ENCODE peak calls at places on chromosomes 5 and 9, in four cellular contexts. C is transverse colon, U is upper lobe of left lung, Y is GM12878. J is an unnamed sample.

GRCh38 chr5:137091473-137091872 is 407.7 kb downstream of the SPOCK1 start:
- DNase-seq in C (no peak), U (no peak), Y (no peak), J (no peak)

GRCh38 chr5:143796110-143796509 is 15.9 kb upstream of the HMHB1 start:
- DNase-seq in C (no peak), U (no peak), Y (no peak), J (no peak)

GRCh38 chr5:8580298-8580697 is 711.4 kb downstream of the MTRR start:
- DNase-seq in C (no peak), U (no peak), Y (no peak), J (no peak)

GRCh38 chr5:149274964-149275363 is 3.3 kb downstream of the AFAP1L1 start:
- DNase-seq in C (no peak), U (no peak), Y (no peak), J (no peak)

GRCh38 chr5:170571331-170571731 is 67.5 kb downstream of the KCNIP1 start:
- DNase-seq in C (no peak), U (no peak), Y (no peak), J (no peak)

GRCh38 chr9:79621916-79622575 is 50.3 kb downstream of the TLE4 start:
- DNase-seq in C (no peak), U (no peak), Y (no peak), J (no peak)

GRCh38 chr5:81555865-81556264 is 161.9 kb upstream of the ACOT12 start:
- DNase-seq in C (no peak), U (no peak), Y (no peak), J (no peak)

GRCh38 chr5:136079195-136079985 is 50.6 kb downstream of the TGFBI start:
- DNase-seq in C (no peak), U (peak; percentile 48), Y (no peak), J (no peak)

GRCh38 chr9:127589955-127590370 is 22.1 kb upstream of the STXBP1 start:
- DNase-seq in C (peak; percentile 70), U (no peak), Y (no peak), J (peak; percentile 70)

GRCh38 chr5:59134770-59135169 is 551.9 kb downstream of the RAB3C start:
- DNase-seq in C (no peak), U (no peak), Y (no peak), J (no peak)

GRCh38 chr5:149380466-149381121 is 1.5 kb upstream of the IL17B start:
- DNase-seq in C (peak; percentile 53), U (no peak), Y (no peak), J (no peak)

GRCh38 chr5:91384671-91385430 is 1.7 kb upstream of the ARRDC3 start:
- DNase-seq in C (peak; percentile 50), U (no peak), Y (peak; percentile 71), J (peak; percentile 76)

GRCh38 chr9:134323741-134324358 is 2.4 kb upstream of the RXRA start:
- DNase-seq in C (peak; percentile 83), U (peak; percentile 77), Y (no peak), J (no peak)

GRCh38 chr9:15697459-15697858 is 144.6 kb downstream of the CCDC171 start:
- DNase-seq in C (no peak), U (no peak), Y (no peak), J (no peak)

DNA sequence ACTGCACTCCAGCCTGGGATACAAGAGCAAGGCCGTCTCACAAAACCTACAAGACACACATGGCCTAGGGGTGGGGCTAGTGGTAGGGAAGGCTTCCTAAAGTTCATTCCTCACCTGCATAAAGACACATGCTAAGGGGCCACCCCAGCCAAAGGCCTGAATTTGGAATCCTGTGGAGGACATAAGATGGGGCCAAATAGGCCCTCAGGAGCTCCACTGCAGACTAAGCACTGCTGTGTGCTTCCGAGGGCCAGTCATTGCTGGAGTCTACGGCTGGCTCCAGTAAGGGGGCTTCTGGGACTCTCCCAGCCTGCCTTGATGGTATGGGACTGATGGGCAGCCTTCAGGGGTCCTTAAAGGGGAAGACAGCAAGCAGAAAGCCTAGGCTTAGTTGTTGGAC is 5.7 kb downstream of the NOP16 start:
- DNase-seq in C (no peak), U (no peak), Y (no peak), J (no peak)
- TF ChIP-seq POLR2AphosphoS5 in C (no peak), U (no peak), Y (no peak), J (no peak)

GRCh38 chr9:136728080-136728547 is 14.6 kb downstream of the LCN10 start:
- DNase-seq in C (peak; percentile 92), U (peak; percentile 99), Y (peak; percentile 39), J (peak; percentile 83)

GRCh38 chr9:136726118-136726517 is 13.7 kb downstream of the DIPK1B start:
- DNase-seq in C (no peak), U (no peak), Y (no peak), J (no peak)

GRCh38 chr9:136725612-136726011 is 13.2 kb downstream of the DIPK1B start:
- DNase-seq in C (no peak), U (no peak), Y (no peak), J (peak; percentile 48)

GRCh38 chr9:136728548-136729123 is 14.1 kb downstream of the LCN10 start:
- DNase-seq in C (peak; percentile 31), U (peak; percentile 89), Y (no peak), J (no peak)

GRCh38 chr9:136726631-136727191 is 14.3 kb downstream of the DIPK1B start:
- DNase-seq in C (no peak), U (no peak), Y (peak; percentile 21), J (no peak)
- TF ChIP-seq POLR2A in C (no peak), U (no peak), Y (peak; percentile 42), J (no peak)

GRCh38 chr9:111176511-111176910 is 138.2 kb upstream of the LPAR1 start:
- DNase-seq in C (no peak), U (no peak), Y (no peak), J (no peak)
- H3K4me3 ChIP-seq in C (no peak overlapping the region), U (no peak overlapping the region), Y (no peak overlapping the region), J (no peak overlapping the region)

GRCh38 chr9:130824616-130825015 is 10.4 kb upstream of the ABL1 start:
- DNase-seq in C (no peak), U (no peak), Y (no peak), J (no peak)
- TF ChIP-seq POLR2AphosphoS5 in C (no peak), U (no peak), Y (no peak), J (no peak)

GRCh38 chr9:124011460-124012301 is at the start of gene LHX2:
- DNase-seq in C (peak; percentile 27), U (peak; percentile 88), Y (no peak), J (no peak)
- TF ChIP-seq POLR2A in C (no peak), U (no peak), Y (no peak), J (no peak)

GRCh38 chr9:136975624-136976023 is 1.7 kb upstream of the PTGDS start:
- DNase-seq in C (no peak), U (peak; percentile 81), Y (no peak), J (no peak)
- H3K4me3 ChIP-seq in C (no peak overlapping the region), U (no peak overlapping the region), Y (no peak overlapping the region), J (no peak overlapping the region)

DNA sequence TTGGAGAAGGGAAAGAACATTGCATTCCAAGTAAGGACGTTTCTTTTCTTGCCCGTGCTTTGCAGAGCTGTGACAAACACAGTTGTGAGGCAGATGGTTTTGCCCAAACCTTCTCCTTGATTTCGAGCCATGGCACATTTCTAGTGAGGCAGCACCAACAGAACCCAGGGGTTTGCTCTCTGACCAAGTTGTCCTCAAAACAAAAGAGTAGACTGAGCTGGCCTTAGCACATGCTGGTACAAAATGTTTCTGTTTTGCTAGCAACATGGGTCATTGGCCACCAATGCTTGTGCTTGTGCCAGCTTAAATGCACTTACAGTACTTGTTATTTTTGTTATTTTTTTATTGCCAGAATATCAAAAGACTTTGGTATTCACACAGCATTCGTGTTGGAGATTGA is 328.8 kb downstream of the GADD45G start:
- DNase-seq in C (no peak), U (no peak), Y (no peak), J (no peak)
- TF ChIP-seq POLR2AphosphoS5 in C (no peak), U (no peak), Y (no peak), J (no peak)

GRCh38 chr5:97918614-97919013 is 735.6 kb upstream of the RIOK2 start:
- DNase-seq in C (no peak), U (no peak), Y (no peak), J (no peak)
- TF ChIP-seq POLR2A in C (no peak), U (no peak), Y (no peak), J (no peak)

GRCh38 chr9:77176686-77177142 is 620 bp upstream of the VPS13A start:
- DNase-seq in C (no peak), U (no peak), Y (no peak), J (no peak)

GRCh38 chr9:77183581-77183980 is 6.2 kb downstream of the VPS13A start:
- DNase-seq in C (no peak), U (no peak), Y (no peak), J (no peak)

GRCh38 chr9:77177143-77177893 is at the start of gene VPS13A:
- DNase-seq in C (peak; percentile 95), U (peak; percentile 97), Y (peak; percentile 69), J (peak; percentile 92)

GRCh38 chr9:77177894-77178794 is 810 bp downstream of the VPS13A start:
- DNase-seq in C (peak; percentile 53), U (peak; percentile 85), Y (no peak), J (peak; percentile 12)

GRCh38 chr9:77180056-77180455 is 2.7 kb downstream of the VPS13A start:
- DNase-seq in C (no peak), U (no peak), Y (no peak), J (no peak)
- H3K4me3 ChIP-seq in C (no peak overlapping the region), U (no peak overlapping the region), Y (peak overlapping the region; percentile 98), J (no peak overlapping the region)